ENCODE peak calls at places on chromosome 21, in ten cellular contexts. One of them, this sample, is unnamed.

GRCh38 chr21:36156815-36157670 is at the start of gene DOP1B:
- DNase-seq in caudate nucleus: peak
- DNase-seq in RCC 7860: no peak
- DNase-seq in left cardiac atrium: peak
- DNase-seq in GM03348: peak
- DNase-seq in NCI-H2081: peak
- DNase-seq in stimulated activated CD8-positive, alpha-beta memory T cell treated with anti-CD3 and anti-CD28 coated beads, Interleukin-4, amount 100 ng/mL, for 24 hours: peak
- DNase-seq in H1: no peak
- DNase-seq in GM23338: peak
- DNase-seq in WTC11: peak
- DNase-seq in this sample: no peak

GRCh38 chr21:44418108-44418875 is 37.0 kb upstream of the LRRC3 start:
- DNase-seq in H1: no peak
- DNase-seq in caudate nucleus: no peak
- DNase-seq in stimulated activated CD8-positive, alpha-beta memory T cell treated with anti-CD3 and anti-CD28 coated beads, Interleukin-4, amount 100 ng/mL, for 24 hours: no peak
- DNase-seq in RCC 7860: no peak
- DNase-seq in left cardiac atrium: no peak
- DNase-seq in GM23338: no peak
- DNase-seq in NCI-H2081: no peak
- DNase-seq in WTC11: no peak
- DNase-seq in GM03348: no peak
- DNase-seq in this sample: peak

GRCh38 chr21:46428286-46428685 is 30.4 kb upstream of the DIP2A start:
- DNase-seq in left cardiac atrium: no peak
- DNase-seq in caudate nucleus: no peak
- DNase-seq in WTC11: no peak
- DNase-seq in RCC 7860: no peak
- DNase-seq in GM23338: no peak
- DNase-seq in stimulated activated CD8-positive, alpha-beta memory T cell treated with anti-CD3 and anti-CD28 coated beads, Interleukin-4, amount 100 ng/mL, for 24 hours: no peak
- DNase-seq in GM03348: no peak
- DNase-seq in NCI-H2081: no peak
- DNase-seq in H1: no peak
- DNase-seq in this sample: no peak

GRCh38 chr21:42609806-42610205 is 43.6 kb upstream of the PDE9A start:
- DNase-seq in H1: no peak
- DNase-seq in left cardiac atrium: no peak
- DNase-seq in NCI-H2081: no peak
- DNase-seq in WTC11: no peak
- DNase-seq in RCC 7860: peak
- DNase-seq in GM23338: no peak
- DNase-seq in caudate nucleus: no peak
- DNase-seq in stimulated activated CD8-positive, alpha-beta memory T cell treated with anti-CD3 and anti-CD28 coated beads, Interleukin-4, amount 100 ng/mL, for 24 hours: peak
- DNase-seq in GM03348: no peak
- DNase-seq in this sample: no peak

GRCh38 chr21:38766987-38767722 is 38.6 kb upstream of the ETS2 start:
- DNase-seq in GM23338: no peak
- DNase-seq in left cardiac atrium: no peak
- DNase-seq in GM03348: no peak
- DNase-seq in H1: no peak
- DNase-seq in WTC11: no peak
- DNase-seq in NCI-H2081: peak
- DNase-seq in RCC 7860: no peak
- DNase-seq in caudate nucleus: no peak
- DNase-seq in stimulated activated CD8-positive, alpha-beta memory T cell treated with anti-CD3 and anti-CD28 coated beads, Interleukin-4, amount 100 ng/mL, for 24 hours: peak
- DNase-seq in this sample: no peak

GRCh38 chr21:16519012-16519411 is 789.2 kb downstream of the USP25 start:
- DNase-seq in stimulated activated CD8-positive, alpha-beta memory T cell treated with anti-CD3 and anti-CD28 coated beads, Interleukin-4, amount 100 ng/mL, for 24 hours: no peak
- DNase-seq in left cardiac atrium: no peak
- DNase-seq in WTC11: no peak
- DNase-seq in NCI-H2081: no peak
- DNase-seq in GM03348: no peak
- DNase-seq in RCC 7860: no peak
- DNase-seq in GM23338: no peak
- DNase-seq in caudate nucleus: no peak
- DNase-seq in H1: no peak
- DNase-seq in this sample: no peak

GRCh38 chr21:36337099-36337509 is 17.1 kb downstream of the MORC3 start:
- DNase-seq in RCC 7860: no peak
- DNase-seq in WTC11: no peak
- DNase-seq in caudate nucleus: no peak
- DNase-seq in stimulated activated CD8-positive, alpha-beta memory T cell treated with anti-CD3 and anti-CD28 coated beads, Interleukin-4, amount 100 ng/mL, for 24 hours: no peak
- DNase-seq in left cardiac atrium: no peak
- DNase-seq in H1: no peak
- DNase-seq in NCI-H2081: no peak
- DNase-seq in GM23338: no peak
- DNase-seq in GM03348: peak
- DNase-seq in this sample: no peak

GRCh38 chr21:18002393-18002792 is 183.2 kb upstream of the C21orf91 start:
- DNase-seq in GM03348: no peak
- DNase-seq in GM23338: no peak
- DNase-seq in RCC 7860: no peak
- DNase-seq in caudate nucleus: no peak
- DNase-seq in left cardiac atrium: no peak
- DNase-seq in H1: no peak
- DNase-seq in WTC11: no peak
- DNase-seq in stimulated activated CD8-positive, alpha-beta memory T cell treated with anti-CD3 and anti-CD28 coated beads, Interleukin-4, amount 100 ng/mL, for 24 hours: no peak
- DNase-seq in NCI-H2081: no peak
- DNase-seq in this sample: no peak

GRCh38 chr21:29164330-29164942 is 34.0 kb downstream of the MAP3K7CL start:
- DNase-seq in RCC 7860: peak
- DNase-seq in stimulated activated CD8-positive, alpha-beta memory T cell treated with anti-CD3 and anti-CD28 coated beads, Interleukin-4, amount 100 ng/mL, for 24 hours: no peak
- DNase-seq in NCI-H2081: peak
- DNase-seq in GM23338: peak
- DNase-seq in WTC11: no peak
- DNase-seq in caudate nucleus: no peak
- DNase-seq in GM03348: peak
- DNase-seq in H1: no peak
- DNase-seq in left cardiac atrium: no peak
- DNase-seq in this sample: no peak

GRCh38 chr21:41152149-41152548 is 15.8 kb upstream of the BACE2 start:
- DNase-seq in WTC11: no peak
- DNase-seq in GM03348: no peak
- DNase-seq in GM23338: no peak
- DNase-seq in NCI-H2081: no peak
- DNase-seq in H1: no peak
- DNase-seq in RCC 7860: no peak
- DNase-seq in left cardiac atrium: no peak
- DNase-seq in stimulated activated CD8-positive, alpha-beta memory T cell treated with anti-CD3 and anti-CD28 coated beads, Interleukin-4, amount 100 ng/mL, for 24 hours: no peak
- DNase-seq in caudate nucleus: no peak
- DNase-seq in this sample: no peak

GRCh38 chr21:31732891-31733520 is 1.1 kb upstream of the SCAF4 start:
- DNase-seq in GM03348: no peak
- DNase-seq in caudate nucleus: peak
- DNase-seq in left cardiac atrium: no peak
- DNase-seq in GM23338: peak
- DNase-seq in stimulated activated CD8-positive, alpha-beta memory T cell treated with anti-CD3 and anti-CD28 coated beads, Interleukin-4, amount 100 ng/mL, for 24 hours: no peak
- DNase-seq in NCI-H2081: peak
- DNase-seq in RCC 7860: no peak
- DNase-seq in H1: peak
- DNase-seq in WTC11: peak
- DNase-seq in this sample: peak

GRCh38 chr21:45084121-45084520 is 9.7 kb downstream of the ADARB1 start:
- DNase-seq in GM03348: no peak
- DNase-seq in stimulated activated CD8-positive, alpha-beta memory T cell treated with anti-CD3 and anti-CD28 coated beads, Interleukin-4, amount 100 ng/mL, for 24 hours: no peak
- DNase-seq in GM23338: no peak
- DNase-seq in WTC11: no peak
- DNase-seq in left cardiac atrium: no peak
- DNase-seq in NCI-H2081: no peak
- DNase-seq in RCC 7860: no peak
- DNase-seq in H1: no peak
- DNase-seq in caudate nucleus: no peak
- DNase-seq in this sample: no peak

GRCh38 chr21:45509566-45510465 is 32.4 kb downstream of the SLC19A1 start:
- DNase-seq in caudate nucleus: no peak
- DNase-seq in WTC11: no peak
- DNase-seq in RCC 7860: no peak
- DNase-seq in GM03348: no peak
- DNase-seq in NCI-H2081: no peak
- DNase-seq in GM23338: peak
- DNase-seq in left cardiac atrium: peak
- DNase-seq in H1: no peak
- DNase-seq in stimulated activated CD8-positive, alpha-beta memory T cell treated with anti-CD3 and anti-CD28 coated beads, Interleukin-4, amount 100 ng/mL, for 24 hours: no peak
- DNase-seq in this sample: peak

GRCh38 chr21:14600569-14601308 is 54.6 kb upstream of the SAMSN1 start:
- DNase-seq in GM23338: no peak
- DNase-seq in stimulated activated CD8-positive, alpha-beta memory T cell treated with anti-CD3 and anti-CD28 coated beads, Interleukin-4, amount 100 ng/mL, for 24 hours: no peak
- DNase-seq in left cardiac atrium: no peak
- DNase-seq in H1: no peak
- DNase-seq in WTC11: no peak
- DNase-seq in caudate nucleus: no peak
- DNase-seq in NCI-H2081: no peak
- DNase-seq in RCC 7860: no peak
- DNase-seq in GM03348: no peak
- DNase-seq in this sample: no peak

GRCh38 chr21:41390043-41390639 is 28.3 kb downstream of the MX2 start:
- DNase-seq in NCI-H2081: no peak
- DNase-seq in WTC11: no peak
- DNase-seq in caudate nucleus: no peak
- DNase-seq in GM23338: no peak
- DNase-seq in stimulated activated CD8-positive, alpha-beta memory T cell treated with anti-CD3 and anti-CD28 coated beads, Interleukin-4, amount 100 ng/mL, for 24 hours: no peak
- DNase-seq in H1: no peak
- DNase-seq in RCC 7860: no peak
- DNase-seq in GM03348: no peak
- DNase-seq in left cardiac atrium: no peak
- DNase-seq in this sample: no peak

GRCh38 chr21:45560106-45561021 is 18.1 kb upstream of the SLC19A1 start:
- DNase-seq in left cardiac atrium: no peak
- DNase-seq in H1: peak
- DNase-seq in caudate nucleus: no peak
- DNase-seq in GM23338: no peak
- DNase-seq in GM03348: no peak
- DNase-seq in NCI-H2081: no peak
- DNase-seq in stimulated activated CD8-positive, alpha-beta memory T cell treated with anti-CD3 and anti-CD28 coated beads, Interleukin-4, amount 100 ng/mL, for 24 hours: no peak
- DNase-seq in RCC 7860: no peak
- DNase-seq in WTC11: no peak
- DNase-seq in this sample: peak

GRCh38 chr21:45226540-45227326 is 61.0 kb downstream of the POFUT2 start:
- DNase-seq in stimulated activated CD8-positive, alpha-beta memory T cell treated with anti-CD3 and anti-CD28 coated beads, Interleukin-4, amount 100 ng/mL, for 24 hours: no peak
- DNase-seq in NCI-H2081: no peak
- DNase-seq in RCC 7860: no peak
- DNase-seq in H1: no peak
- DNase-seq in GM03348: no peak
- DNase-seq in left cardiac atrium: no peak
- DNase-seq in GM23338: no peak
- DNase-seq in caudate nucleus: no peak
- DNase-seq in WTC11: no peak
- DNase-seq in this sample: no peak

GRCh38 chr21:15682977-15683376 is 46.8 kb upstream of the USP25 start:
- DNase-seq in GM23338: no peak
- DNase-seq in H1: no peak
- DNase-seq in caudate nucleus: no peak
- DNase-seq in GM03348: peak
- DNase-seq in NCI-H2081: no peak
- DNase-seq in stimulated activated CD8-positive, alpha-beta memory T cell treated with anti-CD3 and anti-CD28 coated beads, Interleukin-4, amount 100 ng/mL, for 24 hours: no peak
- DNase-seq in WTC11: no peak
- DNase-seq in left cardiac atrium: no peak
- DNase-seq in RCC 7860: no peak
- DNase-seq in this sample: no peak

GRCh38 chr21:38760762-38761155 is 45.0 kb upstream of the ETS2 start:
- DNase-seq in H1: no peak
- DNase-seq in NCI-H2081: no peak
- DNase-seq in stimulated activated CD8-positive, alpha-beta memory T cell treated with anti-CD3 and anti-CD28 coated beads, Interleukin-4, amount 100 ng/mL, for 24 hours: no peak
- DNase-seq in left cardiac atrium: no peak
- DNase-seq in WTC11: no peak
- DNase-seq in caudate nucleus: no peak
- DNase-seq in RCC 7860: no peak
- DNase-seq in GM03348: no peak
- DNase-seq in GM23338: no peak
- DNase-seq in this sample: no peak

GRCh38 chr21:41482321-41482720 is 25.6 kb downstream of the TMPRSS2 start:
- DNase-seq in WTC11: no peak
- DNase-seq in caudate nucleus: no peak
- DNase-seq in NCI-H2081: no peak
- DNase-seq in stimulated activated CD8-positive, alpha-beta memory T cell treated with anti-CD3 and anti-CD28 coated beads, Interleukin-4, amount 100 ng/mL, for 24 hours: no peak
- DNase-seq in RCC 7860: peak
- DNase-seq in H1: no peak
- DNase-seq in GM03348: no peak
- DNase-seq in left cardiac atrium: no peak
- DNase-seq in GM23338: no peak
- DNase-seq in this sample: no peak

GRCh38 chr21:16455978-16456377 is 726.2 kb downstream of the USP25 start:
- DNase-seq in stimulated activated CD8-positive, alpha-beta memory T cell treated with anti-CD3 and anti-CD28 coated beads, Interleukin-4, amount 100 ng/mL, for 24 hours: no peak
- DNase-seq in NCI-H2081: no peak
- DNase-seq in H1: no peak
- DNase-seq in caudate nucleus: peak
- DNase-seq in left cardiac atrium: no peak
- DNase-seq in RCC 7860: no peak
- DNase-seq in GM23338: peak
- DNase-seq in GM03348: peak
- DNase-seq in WTC11: no peak
- DNase-seq in this sample: no peak

GRCh38 chr21:42705746-42706374 is 52.4 kb downstream of the PDE9A start:
- DNase-seq in left cardiac atrium: no peak
- DNase-seq in stimulated activated CD8-positive, alpha-beta memory T cell treated with anti-CD3 and anti-CD28 coated beads, Interleukin-4, amount 100 ng/mL, for 24 hours: no peak
- DNase-seq in GM23338: no peak
- DNase-seq in RCC 7860: no peak
- DNase-seq in H1: no peak
- DNase-seq in NCI-H2081: no peak
- DNase-seq in WTC11: no peak
- DNase-seq in caudate nucleus: no peak
- DNase-seq in GM03348: no peak
- DNase-seq in this sample: peak

GRCh38 chr21:38376235-38376634 is 119.4 kb downstream of the KCNJ15 start:
- DNase-seq in RCC 7860: no peak
- DNase-seq in stimulated activated CD8-positive, alpha-beta memory T cell treated with anti-CD3 and anti-CD28 coated beads, Interleukin-4, amount 100 ng/mL, for 24 hours: no peak
- DNase-seq in H1: no peak
- DNase-seq in GM23338: no peak
- DNase-seq in caudate nucleus: no peak
- DNase-seq in WTC11: no peak
- DNase-seq in GM03348: no peak
- DNase-seq in NCI-H2081: no peak
- DNase-seq in left cardiac atrium: peak
- DNase-seq in this sample: no peak

GRCh38 chr21:38134084-38134873 is 122.5 kb upstream of the KCNJ15 start:
- DNase-seq in RCC 7860: no peak
- DNase-seq in GM23338: no peak
- DNase-seq in WTC11: no peak
- DNase-seq in left cardiac atrium: no peak
- DNase-seq in GM03348: no peak
- DNase-seq in NCI-H2081: no peak
- DNase-seq in H1: no peak
- DNase-seq in stimulated activated CD8-positive, alpha-beta memory T cell treated with anti-CD3 and anti-CD28 coated beads, Interleukin-4, amount 100 ng/mL, for 24 hours: no peak
- DNase-seq in caudate nucleus: no peak
- DNase-seq in this sample: no peak

GRCh38 chr21:32949701-32950100 is 76.0 kb upstream of the OLIG2 start:
- DNase-seq in WTC11: no peak
- DNase-seq in RCC 7860: no peak
- DNase-seq in GM03348: no peak
- DNase-seq in NCI-H2081: no peak
- DNase-seq in caudate nucleus: no peak
- DNase-seq in GM23338: no peak
- DNase-seq in left cardiac atrium: no peak
- DNase-seq in H1: no peak
- DNase-seq in stimulated activated CD8-positive, alpha-beta memory T cell treated with anti-CD3 and anti-CD28 coated beads, Interleukin-4, amount 100 ng/mL, for 24 hours: no peak
- DNase-seq in this sample: no peak

GRCh38 chr21:37341254-37341960 is 25.2 kb upstream of the DYRK1A start:
- DNase-seq in RCC 7860: no peak
- DNase-seq in GM23338: no peak
- DNase-seq in stimulated activated CD8-positive, alpha-beta memory T cell treated with anti-CD3 and anti-CD28 coated beads, Interleukin-4, amount 100 ng/mL, for 24 hours: no peak
- DNase-seq in H1: no peak
- DNase-seq in left cardiac atrium: no peak
- DNase-seq in WTC11: no peak
- DNase-seq in caudate nucleus: no peak
- DNase-seq in GM03348: no peak
- DNase-seq in NCI-H2081: no peak
- DNase-seq in this sample: no peak

GRCh38 chr21:16572032-16572431 is 842.2 kb downstream of the USP25 start:
- DNase-seq in left cardiac atrium: no peak
- DNase-seq in GM03348: no peak
- DNase-seq in H1: no peak
- DNase-seq in stimulated activated CD8-positive, alpha-beta memory T cell treated with anti-CD3 and anti-CD28 coated beads, Interleukin-4, amount 100 ng/mL, for 24 hours: no peak
- DNase-seq in WTC11: no peak
- DNase-seq in GM23338: no peak
- DNase-seq in caudate nucleus: no peak
- DNase-seq in RCC 7860: no peak
- DNase-seq in NCI-H2081: no peak
- DNase-seq in this sample: no peak

GRCh38 chr21:20802201-20802600 is 196.0 kb upstream of the NCAM2 start:
- DNase-seq in H1: no peak
- DNase-seq in GM23338: no peak
- DNase-seq in stimulated activated CD8-positive, alpha-beta memory T cell treated with anti-CD3 and anti-CD28 coated beads, Interleukin-4, amount 100 ng/mL, for 24 hours: no peak
- DNase-seq in RCC 7860: no peak
- DNase-seq in WTC11: no peak
- DNase-seq in GM03348: no peak
- DNase-seq in left cardiac atrium: no peak
- DNase-seq in caudate nucleus: no peak
- DNase-seq in NCI-H2081: no peak
- DNase-seq in this sample: no peak